ENCODE peak calls at places on chromosomes 6 and 20, in five cellular contexts. One of them, this sample, is unnamed.

GRCh38 chr20:25867776-25868649 is 171.4 kb upstream of the ZNF337 start:
- DNase-seq in AG10803: peak; percentile 64
- DNase-seq in testis: peak; percentile 85
- DNase-seq in DND-41: no peak
- DNase-seq in breast epithelium: no peak
- DNase-seq in this sample: peak; percentile 71

GRCh38 chr6:14921878-14922277 is 324.0 kb upstream of the JARID2 start:
- DNase-seq in AG10803: no peak
- DNase-seq in testis: no peak
- DNase-seq in DND-41: no peak
- DNase-seq in breast epithelium: no peak
- DNase-seq in this sample: no peak

GRCh38 chr6:46011241-46012085 is 4.2 kb downstream of the CLIC5 start:
- DNase-seq in AG10803: no peak
- DNase-seq in testis: no peak
- DNase-seq in DND-41: peak; percentile 72
- DNase-seq in breast epithelium: no peak
- DNase-seq in this sample: peak; percentile 9

GRCh38 chr6:80714513-80714912 is 608.0 kb downstream of the BCKDHB start:
- DNase-seq in AG10803: no peak
- DNase-seq in testis: no peak
- DNase-seq in DND-41: no peak
- DNase-seq in breast epithelium: no peak
- DNase-seq in this sample: no peak

GRCh38 chr20:44395183-44395962 is 39.9 kb downstream of the HNF4A start:
- DNase-seq in AG10803: no peak
- DNase-seq in testis: no peak
- DNase-seq in DND-41: no peak
- DNase-seq in breast epithelium: no peak
- DNase-seq in this sample: no peak

GRCh38 chr6:97322226-97322625 is 39.2 kb upstream of the MMS22L start:
- DNase-seq in AG10803: no peak
- DNase-seq in testis: no peak
- DNase-seq in DND-41: no peak
- DNase-seq in breast epithelium: no peak
- DNase-seq in this sample: no peak

GRCh38 chr6:41040101-41040910 is 1.3 kb upstream of the UNC5CL start:
- DNase-seq in AG10803: no peak
- DNase-seq in testis: no peak
- DNase-seq in DND-41: no peak
- DNase-seq in breast epithelium: no peak
- DNase-seq in this sample: no peak

GRCh38 chr6:12278915-12279314 is 11.2 kb upstream of the EDN1 start:
- DNase-seq in AG10803: no peak
- DNase-seq in testis: no peak
- DNase-seq in DND-41: no peak
- DNase-seq in breast epithelium: no peak
- DNase-seq in this sample: no peak

GRCh38 chr20:13941031-13941430 is 49.4 kb downstream of the SEL1L2 start:
- DNase-seq in AG10803: no peak
- DNase-seq in testis: no peak
- DNase-seq in DND-41: no peak
- DNase-seq in breast epithelium: no peak
- DNase-seq in this sample: no peak

GRCh38 chr6:47592466-47592865 is 105.9 kb upstream of the ADGRF4 start:
- DNase-seq in AG10803: no peak
- DNase-seq in testis: no peak
- DNase-seq in DND-41: no peak
- DNase-seq in breast epithelium: no peak
- DNase-seq in this sample: no peak

GRCh38 chr20:21118138-21118537 is 7.7 kb upstream of the KIZ start:
- DNase-seq in AG10803: no peak
- DNase-seq in testis: no peak
- DNase-seq in DND-41: no peak
- DNase-seq in breast epithelium: no peak
- DNase-seq in this sample: no peak

GRCh38 chr6:31479933-31480535 is 17.9 kb upstream of the MICB start:
- DNase-seq in AG10803: no peak
- DNase-seq in testis: no peak
- DNase-seq in DND-41: no peak
- DNase-seq in breast epithelium: no peak
- DNase-seq in this sample: no peak

GRCh38 chr20:61628480-61628879 is 376.4 kb downstream of the CDH4 start:
- DNase-seq in AG10803: no peak
- DNase-seq in testis: no peak
- DNase-seq in DND-41: no peak
- DNase-seq in breast epithelium: no peak
- DNase-seq in this sample: no peak

GRCh38 chr6:167799033-167799933 is 27.4 kb upstream of the AFDN start:
- DNase-seq in AG10803: no peak
- DNase-seq in testis: peak; percentile 12
- DNase-seq in DND-41: no peak
- DNase-seq in breast epithelium: no peak
- DNase-seq in this sample: no peak

GRCh38 chr6:133315811-133316210 is 74.7 kb downstream of the EYA4 start:
- DNase-seq in AG10803: no peak
- DNase-seq in testis: no peak
- DNase-seq in DND-41: no peak
- DNase-seq in breast epithelium: no peak
- DNase-seq in this sample: no peak

GRCh38 chr20:13325033-13325432 is 104.0 kb downstream of the ISM1 start:
- DNase-seq in AG10803: peak; percentile 38
- DNase-seq in testis: peak; percentile 28
- DNase-seq in DND-41: peak; percentile 55
- DNase-seq in breast epithelium: no peak
- DNase-seq in this sample: no peak

GRCh38 chr6:169131356-169131755 is 122.3 kb downstream of the THBS2 start:
- DNase-seq in AG10803: peak; percentile 39
- DNase-seq in testis: no peak
- DNase-seq in DND-41: no peak
- DNase-seq in breast epithelium: no peak
- DNase-seq in this sample: no peak

GRCh38 chr6:114437229-114437628 is 94.4 kb upstream of the HS3ST5 start:
- DNase-seq in AG10803: no peak
- DNase-seq in testis: no peak
- DNase-seq in DND-41: no peak
- DNase-seq in breast epithelium: no peak
- DNase-seq in this sample: no peak

GRCh38 chr6:84252140-84252539 is 24.7 kb upstream of the CEP162 start:
- DNase-seq in AG10803: peak; percentile 31
- DNase-seq in testis: no peak
- DNase-seq in DND-41: no peak
- DNase-seq in breast epithelium: no peak
- DNase-seq in this sample: no peak

GRCh38 chr6:143607959-143608358 is 69.8 kb upstream of the PHACTR2 start:
- DNase-seq in AG10803: no peak
- DNase-seq in testis: peak; percentile 67
- DNase-seq in DND-41: no peak
- DNase-seq in breast epithelium: no peak
- DNase-seq in this sample: no peak

GRCh38 chr6:4671587-4672115 is 104.6 kb upstream of the CDYL start:
- DNase-seq in AG10803: no peak
- DNase-seq in testis: no peak
- DNase-seq in DND-41: no peak
- DNase-seq in breast epithelium: no peak
- DNase-seq in this sample: no peak

GRCh38 chr20:37803476-37804307 is 99.2 kb upstream of the VSTM2L start:
- DNase-seq in AG10803: no peak
- DNase-seq in testis: no peak
- DNase-seq in DND-41: no peak
- DNase-seq in breast epithelium: no peak
- DNase-seq in this sample: no peak

GRCh38 chr6:21599074-21599639 is 5.6 kb downstream of the SOX4 start:
- DNase-seq in AG10803: no peak
- DNase-seq in testis: no peak
- DNase-seq in DND-41: no peak
- DNase-seq in breast epithelium: no peak
- DNase-seq in this sample: no peak

GRCh38 chr6:147625946-147626345 is 117.5 kb downstream of the SAMD5 start:
- DNase-seq in AG10803: no peak
- DNase-seq in testis: no peak
- DNase-seq in DND-41: no peak
- DNase-seq in breast epithelium: no peak
- DNase-seq in this sample: no peak

GRCh38 chr6:55913213-55914195 is 38.1 kb upstream of the BMP5 start:
- DNase-seq in AG10803: no peak
- DNase-seq in testis: no peak
- DNase-seq in DND-41: no peak
- DNase-seq in breast epithelium: no peak
- DNase-seq in this sample: no peak

GRCh38 chr6:144019929-144020328 is 11.9 kb upstream of the PLAGL1 start:
- DNase-seq in AG10803: no peak
- DNase-seq in testis: no peak
- DNase-seq in DND-41: no peak
- DNase-seq in breast epithelium: no peak
- DNase-seq in this sample: no peak

GRCh38 chr6:169906004-169906740 is 154.8 kb downstream of the ERMARD start:
- DNase-seq in AG10803: no peak
- DNase-seq in testis: no peak
- DNase-seq in DND-41: no peak
- DNase-seq in breast epithelium: no peak
- DNase-seq in this sample: no peak

GRCh38 chr6:44041461-44042260 is 85.6 kb downstream of the MRPL14 start:
- DNase-seq in AG10803: peak; percentile 97
- DNase-seq in testis: no peak
- DNase-seq in DND-41: peak; percentile 59
- DNase-seq in breast epithelium: no peak
- DNase-seq in this sample: no peak

GRCh38 chr6:118317581-118318563 is 230.2 kb upstream of the PLN start:
- DNase-seq in AG10803: peak; percentile 36
- DNase-seq in testis: no peak
- DNase-seq in DND-41: no peak
- DNase-seq in breast epithelium: no peak
- DNase-seq in this sample: no peak

GRCh38 chr6:11354019-11354418 is 121.6 kb upstream of the NEDD9 start:
- DNase-seq in AG10803: peak; percentile 8
- DNase-seq in testis: peak; percentile 44
- DNase-seq in DND-41: peak; percentile 70
- DNase-seq in breast epithelium: no peak
- DNase-seq in this sample: peak; percentile 20

GRCh38 chr20:31565699-31566331 is 39.3 kb upstream of the ID1 start:
- DNase-seq in AG10803: no peak
- DNase-seq in testis: no peak
- DNase-seq in DND-41: no peak
- DNase-seq in breast epithelium: no peak
- DNase-seq in this sample: no peak

GRCh38 chr6:16722616-16723015 is 38.6 kb downstream of the ATXN1 start:
- DNase-seq in AG10803: no peak
- DNase-seq in testis: no peak
- DNase-seq in DND-41: no peak
- DNase-seq in breast epithelium: no peak
- DNase-seq in this sample: no peak

GRCh38 chr6:89297695-89298351 is 17.3 kb downstream of the GABRR2 start:
- DNase-seq in AG10803: peak; percentile 84
- DNase-seq in testis: no peak
- DNase-seq in DND-41: no peak
- DNase-seq in breast epithelium: no peak
- DNase-seq in this sample: peak; percentile 60

DNA sequence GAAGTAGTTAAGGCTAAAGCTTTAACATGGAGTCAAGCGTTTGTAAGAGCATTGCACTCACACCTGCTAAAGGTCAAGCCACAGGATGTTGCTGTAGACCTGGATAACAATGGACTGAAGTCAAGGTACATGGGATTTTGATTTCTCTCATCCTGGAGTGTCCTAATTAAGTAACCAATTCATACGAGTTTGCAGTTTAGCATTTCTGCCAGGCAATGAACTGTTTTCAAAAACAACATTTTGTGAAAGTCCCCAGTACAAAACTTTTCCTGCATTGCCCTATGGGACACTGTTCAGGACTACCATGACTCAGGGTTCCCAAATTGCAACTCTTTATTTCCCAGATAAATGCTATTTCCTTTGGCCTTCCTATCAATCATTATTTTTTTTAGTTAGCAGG is 17.4 kb upstream of the SIRPB1 start:
- DNase-seq in AG10803: no peak
- DNase-seq in testis: no peak
- DNase-seq in DND-41: no peak
- DNase-seq in breast epithelium: no peak
- DNase-seq in this sample: no peak
- H3K4me3 ChIP-seq in AG10803: no peak overlapping the region
- H3K4me3 ChIP-seq in testis: no peak overlapping the region
- H3K4me3 ChIP-seq in DND-41: no peak overlapping the region
- H3K4me3 ChIP-seq in breast epithelium: no peak overlapping the region
- H3K4me3 ChIP-seq in this sample: no peak overlapping the region

GRCh38 chr6:137975058-137975940 is 108.2 kb downstream of the TNFAIP3 start:
- DNase-seq in AG10803: peak; percentile 18
- DNase-seq in testis: no peak
- DNase-seq in DND-41: peak; percentile 44
- DNase-seq in breast epithelium: no peak
- DNase-seq in this sample: peak; percentile 78
- H3K4me3 ChIP-seq in AG10803: no peak overlapping the region
- H3K4me3 ChIP-seq in testis: no peak overlapping the region
- H3K4me3 ChIP-seq in DND-41: no peak overlapping the region
- H3K4me3 ChIP-seq in breast epithelium: no peak overlapping the region
- H3K4me3 ChIP-seq in this sample: peak overlapping the region; percentile 80

GRCh38 chr6:26207248-26207801 is 120.1 kb downstream of the HFE start:
- DNase-seq in AG10803: no peak
- DNase-seq in testis: no peak
- DNase-seq in DND-41: peak; percentile 60
- DNase-seq in breast epithelium: no peak
- DNase-seq in this sample: peak; percentile 49
- H3K4me3 ChIP-seq in AG10803: no peak overlapping the region
- H3K4me3 ChIP-seq in testis: no peak overlapping the region
- H3K4me3 ChIP-seq in DND-41: no peak overlapping the region
- H3K4me3 ChIP-seq in breast epithelium: no peak overlapping the region
- H3K4me3 ChIP-seq in this sample: peak overlapping the region; percentile 22

GRCh38 chr6:26333458-26334297 is 31.3 kb upstream of the BTN3A2 start:
- DNase-seq in AG10803: no peak
- DNase-seq in testis: no peak
- DNase-seq in DND-41: no peak
- DNase-seq in breast epithelium: no peak
- DNase-seq in this sample: no peak

GRCh38 chr6:26330835-26331808 is 33.9 kb upstream of the BTN3A2 start:
- DNase-seq in AG10803: peak; percentile 12
- DNase-seq in testis: no peak
- DNase-seq in DND-41: no peak
- DNase-seq in breast epithelium: no peak
- DNase-seq in this sample: peak; percentile 60

GRCh38 chr6:26332843-26333242 is 32.2 kb upstream of the BTN3A2 start:
- DNase-seq in AG10803: no peak
- DNase-seq in testis: no peak
- DNase-seq in DND-41: no peak
- DNase-seq in breast epithelium: no peak
- DNase-seq in this sample: no peak

GRCh38 chr6:26332408-26332807 is 32.6 kb upstream of the BTN3A2 start:
- DNase-seq in AG10803: no peak
- DNase-seq in testis: no peak
- DNase-seq in DND-41: no peak
- DNase-seq in breast epithelium: no peak
- DNase-seq in this sample: no peak

DNA sequence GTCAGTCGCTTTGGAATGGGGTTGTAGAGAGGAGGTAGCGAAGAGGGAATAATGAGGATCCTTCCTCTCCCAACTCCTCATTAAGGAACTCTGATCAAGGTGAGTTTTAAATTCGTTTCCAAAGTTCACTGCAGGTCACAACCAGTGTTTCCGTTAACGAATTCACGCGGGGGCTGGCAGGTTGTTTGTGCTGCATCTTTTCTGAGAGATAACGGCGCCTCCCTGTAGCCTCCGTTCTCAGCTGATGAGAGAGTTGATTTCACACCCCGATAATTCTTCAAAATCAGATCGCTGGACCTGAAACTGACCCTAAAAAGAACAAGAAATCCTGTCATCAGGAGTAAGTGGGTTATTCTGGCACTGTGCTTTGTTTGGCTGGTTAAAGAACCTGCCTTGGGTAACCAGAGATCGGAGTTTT is 33.2 kb upstream of the BTN3A2 start:
- DNase-seq in AG10803: no peak
- DNase-seq in testis: no peak
- DNase-seq in DND-41: no peak
- DNase-seq in breast epithelium: no peak
- DNase-seq in this sample: peak; percentile 48
- H3K4me3 ChIP-seq in AG10803: peak overlapping the region; percentile 53
- H3K4me3 ChIP-seq in testis: peak overlapping the region; percentile 36
- H3K4me3 ChIP-seq in DND-41: no peak overlapping the region
- H3K4me3 ChIP-seq in breast epithelium: no peak overlapping the region
- H3K4me3 ChIP-seq in this sample: peak overlapping the region; percentile 73